ENCODE peak calls at places on chromosomes 4 and X, in four cellular contexts. S is kidney epithelial cell, V is right lobe of liver, P is lower lobe of right lung. Z is an unnamed sample.

GRCh38 chr4:52861879-52862604 is at the start of gene RASL11B:
- DNase-seq in S (no peak), V (peak), P (peak), Z (peak)

GRCh38 chr4:56752985-56753384 is 68.5 kb downstream of the SPINK2 start:
- DNase-seq in P (no peak), S (no peak), V (no peak), Z (peak)

GRCh38 chr4:14749910-14750309 is 252.4 kb upstream of the CPEB2 start:
- DNase-seq in S (no peak), P (peak), V (peak), Z (no peak)

GRCh38 chr4:24963277-24963676 is 50.4 kb upstream of the CCDC149 start:
- DNase-seq in V (no peak), P (no peak), S (no peak), Z (no peak)

GRCh38 chrX:143633530-143634372 is 2.1 kb downstream of the SLITRK4 start:
- DNase-seq in V (no peak), P (peak), S (no peak), Z (no peak)

GRCh38 chrX:101057095-101057714 is 5.3 kb upstream of the TRMT2B start:
- DNase-seq in S (no peak), P (no peak), V (no peak), Z (no peak)

GRCh38 chr4:144734522-144734921 is 88.6 kb downstream of the HHIP start:
- DNase-seq in S (peak), V (no peak), P (no peak), Z (no peak)

GRCh38 chr4:52052475-52052780 is 1.3 kb downstream of the SPATA18 start:
- DNase-seq in V (peak), P (no peak), S (no peak), Z (no peak)

GRCh38 chr4:100424376-100424775 is 93.4 kb downstream of the EMCN start:
- DNase-seq in S (no peak), V (no peak), P (no peak), Z (no peak)

GRCh38 chr4:1856920-1857699 is 1.2 kb upstream of the LETM1 start:
- DNase-seq in V (no peak), S (no peak), P (no peak), Z (peak)

GRCh38 chrX:20312018-20312417 is 45.3 kb upstream of the RPS6KA3 start:
- DNase-seq in V (no peak), P (no peak), S (no peak), Z (no peak)

GRCh38 chrX:39891781-39892180 is 206.0 kb downstream of the BCOR start:
- DNase-seq in S (no peak), P (no peak), V (no peak), Z (no peak)

GRCh38 chrX:153851981-153852380 is 21.6 kb upstream of the PDZD4 start:
- DNase-seq in S (no peak), P (no peak), V (no peak), Z (no peak)

GRCh38 chr4:124738994-124739393 is 26.5 kb upstream of the ANKRD50 start:
- DNase-seq in S (no peak), V (no peak), P (no peak), Z (no peak)

DNA sequence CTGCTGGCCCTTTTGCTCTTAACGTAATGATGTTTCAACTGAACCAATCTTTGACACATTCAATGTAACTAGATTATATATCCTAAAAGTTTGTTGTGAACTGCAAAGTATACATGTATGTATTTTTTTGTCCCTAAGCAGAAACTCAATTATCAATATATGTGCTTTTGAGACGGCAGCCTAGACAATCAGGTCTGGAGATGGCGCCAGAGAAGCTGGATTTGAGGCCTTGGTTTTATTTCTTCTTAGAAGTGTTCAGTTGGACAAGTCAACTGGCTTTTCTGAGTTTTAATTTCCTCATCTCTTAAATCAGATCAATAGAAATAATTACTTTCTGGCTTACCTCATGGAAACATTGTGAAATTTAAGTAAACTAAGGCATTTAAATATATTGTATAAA is 62.5 kb downstream of the DCAF8L1 start:
- DNase-seq in V (peak), P (no peak), S (no peak), Z (no peak)
- TF ChIP-seq CTCF in V (peak), P (peak), S (peak), Z (no peak)

DNA sequence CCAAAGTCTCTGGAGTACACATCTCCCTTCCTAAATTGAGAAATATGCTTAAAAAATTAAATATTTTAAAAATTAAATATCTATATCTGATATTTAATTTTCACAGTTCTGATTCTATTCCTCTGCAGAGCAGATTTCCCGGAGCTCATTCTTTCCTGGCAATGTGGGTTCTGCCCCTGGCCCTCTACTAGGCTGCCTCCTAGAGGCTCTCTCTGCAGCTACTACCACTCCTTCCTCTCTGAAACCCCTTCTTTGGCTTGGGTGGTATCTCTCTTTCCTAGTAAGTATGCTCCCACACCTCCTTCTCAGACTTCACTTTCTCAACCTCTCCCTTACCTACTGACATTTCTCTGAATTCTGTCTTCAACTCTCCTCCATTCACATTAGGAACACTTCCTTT is 45.3 kb downstream of the RPGR start:
- DNase-seq in P (no peak), S (no peak), V (no peak), Z (no peak)
- TF ChIP-seq CTCF in P (peak), S (no peak), V (peak), Z (no peak)

GRCh38 chr4:8168232-8168631 is 9.6 kb upstream of the ABLIM2 start:
- DNase-seq in V (no peak), P (no peak), S (no peak), Z (no peak)
- TF ChIP-seq CTCF in V (peak), P (peak), S (peak), Z (peak)

GRCh38 chr4:63901311-63901710 is 507.9 kb downstream of the TECRL start:
- DNase-seq in V (no peak), S (no peak), P (no peak), Z (no peak)

DNA sequence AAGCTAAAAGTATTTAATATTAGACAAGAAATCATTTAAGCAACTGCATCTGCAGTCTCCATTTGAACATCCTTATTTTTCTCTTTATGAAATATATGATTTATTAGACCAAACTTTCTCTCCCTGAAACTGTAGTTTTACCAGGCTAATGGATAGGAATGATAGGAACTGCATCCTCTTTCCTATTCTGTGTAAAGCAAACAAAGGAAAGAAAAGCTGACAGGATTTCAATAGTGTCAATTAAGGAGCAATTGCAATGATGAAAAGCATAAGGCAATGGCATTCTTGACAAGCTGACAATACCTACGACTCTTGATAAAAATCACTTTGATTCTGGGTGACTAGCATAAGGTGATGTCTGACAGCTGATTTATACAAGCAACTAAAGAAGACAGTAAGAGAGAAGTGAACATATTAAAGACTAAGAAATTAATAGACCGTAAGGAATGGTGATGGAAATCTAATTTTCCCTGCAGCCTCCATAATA is 502.5 kb downstream of the TECRL start:
- DNase-seq in P (no peak), V (no peak), S (no peak), Z (no peak)
- TF ChIP-seq CTCF in P (no peak), V (no peak), S (no peak), Z (no peak)

GRCh38 chr4:183157215-183157614 is 58.2 kb downstream of the WWC2 start:
- DNase-seq in V (no peak), S (no peak), P (no peak), Z (no peak)
- TF ChIP-seq CTCF in V (peak), S (no peak), P (no peak), Z (no peak)

GRCh38 chr4:22515145-22515887 is 550 bp downstream of the ADGRA3 start:
- DNase-seq in S (no peak), P (peak), V (peak), Z (peak)
- TF ChIP-seq CTCF in S (no peak), P (no peak), V (peak), Z (no peak)

GRCh38 chr4:95694411-95694810 is 145.5 kb upstream of the PDHA2 start:
- DNase-seq in S (no peak), V (no peak), P (no peak), Z (no peak)
- TF ChIP-seq CTCF in S (no peak), V (no peak), P (no peak), Z (no peak)

GRCh38 chr4:185840201-185840600 is 28.2 kb upstream of the SORBS2 start:
- DNase-seq in S (no peak), P (no peak), V (no peak), Z (no peak)

GRCh38 chr4:185840953-185841352 is 29.0 kb upstream of the SORBS2 start:
- DNase-seq in S (no peak), V (no peak), P (no peak), Z (no peak)

GRCh38 chr4:185839204-185839712 is 27.3 kb upstream of the SORBS2 start:
- DNase-seq in P (no peak), V (no peak), S (peak), Z (no peak)

GRCh38 chr4:185839770-185840169 is 27.8 kb upstream of the SORBS2 start:
- DNase-seq in P (no peak), S (no peak), V (no peak), Z (no peak)

GRCh38 chr4:185841451-185841850 is 29.5 kb upstream of the SORBS2 start:
- DNase-seq in V (no peak), P (no peak), S (no peak), Z (no peak)
- TF ChIP-seq CTCF in V (no peak), P (no peak), S (no peak), Z (no peak)

GRCh38 chr4:113643505-113643904 is 118.0 kb downstream of the CAMK2D start:
- DNase-seq in P (no peak), V (no peak), S (no peak), Z (no peak)
- TF ChIP-seq CTCF in P (no peak), V (no peak), S (no peak), Z (no peak)

GRCh38 chr4:153432971-153433752 is 33.0 kb upstream of the TMEM131L start:
- DNase-seq in P (peak), S (no peak), V (peak), Z (no peak)
- TF ChIP-seq CTCF in P (peak), S (peak), V (peak), Z (no peak)

Z was measured in mesothelial cell of epicardium.